ENCODE peak calls at places on chromosomes 13 and 19, in four cellular contexts. U, Q, H and E are unnamed samples. For H3K4me1 and H3K36me3, the result is how much of the 10 kb centered on the place peaks cover.

GRCh38 chr19:40625406-40626120 is 24.4 kb downstream of the LTBP4 start:
- DNase-seq in U (no peak), Q (no peak), H (no peak), E (no peak)

GRCh38 chr13:99467764-99468163 is 33.5 kb upstream of the TM9SF2 start:
- DNase-seq in U (peak), Q (no peak), H (no peak), E (peak)

GRCh38 chr13:99035715-99036114 is 57.9 kb upstream of the DOCK9 start:
- DNase-seq in U (no peak), Q (no peak), H (no peak), E (no peak)

GRCh38 chr19:6774821-6775707 is 2.6 kb downstream of the VAV1 start:
- DNase-seq in U (no peak), Q (peak), H (no peak), E (peak)

GRCh38 chr13:37708101-37708500 is 109.5 kb upstream of the POSTN start:
- DNase-seq in U (no peak), Q (no peak), H (no peak), E (no peak)

GRCh38 chr13:94829801-94830200 is 117.5 kb upstream of the SOX21 start:
- DNase-seq in U (no peak), Q (no peak), H (no peak), E (no peak)

GRCh38 chr13:19155321-19155861 is 26.2 kb downstream of the TUBA3C start:
- DNase-seq in U (no peak), Q (no peak), H (no peak), E (no peak)

GRCh38 chr19:55464669-55465068 is at the start of gene C19orf85:
- DNase-seq in U (no peak), Q (no peak), H (no peak), E (no peak)

GRCh38 chr19:18832331-18833140 is 777 bp downstream of the UPF1 start:
- DNase-seq in U (peak), Q (no peak), H (no peak), E (no peak)

GRCh38 chr13:42211704-42212103 is 60.2 kb upstream of the AKAP11 start:
- DNase-seq in U (peak), Q (no peak), H (no peak), E (no peak)

GRCh38 chr13:24615911-24616472 is 64.2 kb upstream of the ATP12A start:
- DNase-seq in U (no peak), Q (no peak), H (no peak), E (no peak)

GRCh38 chr13:95624020-95624419 is 20.5 kb downstream of the DZIP1 start:
- DNase-seq in U (peak), Q (no peak), H (no peak), E (peak)

GRCh38 chr13:23928985-23929384 is 31.7 kb upstream of the C1QTNF9B start:
- DNase-seq in U (peak), Q (no peak), H (no peak), E (no peak)

GRCh38 chr19:55300821-55301458 is 17.1 kb downstream of the BRSK1 start:
- DNase-seq in U (no peak), Q (no peak), H (no peak), E (no peak)

GRCh38 chr13:27667946-27668345 is 46.3 kb downstream of the POLR1D start:
- DNase-seq in U (peak), Q (no peak), H (no peak), E (peak)

GRCh38 chr19:3129112-3129511 is 6.7 kb upstream of the GNA15 start:
- DNase-seq in U (peak), Q (no peak), H (no peak), E (peak)

GRCh38 chr19:3880471-3881271 is at the start of gene ATCAY:
- DNase-seq in U (no peak), Q (no peak), H (peak), E (peak)

GRCh38 chr13:112248909-112249592 is 127.1 kb upstream of the SPACA7 start:
- DNase-seq in U (no peak), Q (no peak), H (no peak), E (no peak)

GRCh38 chr19:15701757-15702589 is 25.9 kb upstream of the OR10H2 start:
- DNase-seq in U (no peak), Q (no peak), H (no peak), E (no peak)

GRCh38 chr13:78593652-78594494 is 9.5 kb downstream of the POU4F1 start:
- DNase-seq in U (no peak), Q (no peak), H (no peak), E (no peak)

GRCh38 chr19:10288662-10289166 is 1.0 kb upstream of the ICAM5 start:
- DNase-seq in U (peak), Q (peak), H (no peak), E (peak)

GRCh38 chr19:4379383-4380253 is 20.7 kb downstream of the SH3GL1 start:
- DNase-seq in U (no peak), Q (no peak), H (peak), E (no peak)

GRCh38 chr13:48397744-48398143 is 15.2 kb downstream of the LPAR6 start:
- DNase-seq in U (no peak), Q (no peak), H (no peak), E (no peak)

GRCh38 chr13:27770809-27771208 is 21.5 kb upstream of the GSX1 start:
- DNase-seq in U (no peak), Q (no peak), H (no peak), E (peak)

GRCh38 chr13:28012383-28012782 is 23.9 kb upstream of the URAD start:
- DNase-seq in U (peak), Q (no peak), H (no peak), E (no peak)

GRCh38 chr13:106532111-106532929 is 3.1 kb downstream of the EFNB2 start:
- DNase-seq in U (peak), Q (peak), H (no peak), E (peak)

GRCh38 chr19:45130236-45130635 is 30.5 kb downstream of the NKPD1 start:
- DNase-seq in U (no peak), Q (no peak), H (no peak), E (no peak)

GRCh38 chr13:49292742-49293498 is 45.2 kb downstream of the CDADC1 start:
- DNase-seq in U (peak), Q (peak), H (no peak), E (peak)

GRCh38 chr19:8071912-8072311 is 19.4 kb downstream of the CCL25 start:
- DNase-seq in U (no peak), Q (no peak), H (no peak), E (no peak)

GRCh38 chr13:74867460-74867859 is 614.5 kb downstream of the TBC1D4 start:
- DNase-seq in U (no peak), Q (no peak), H (no peak), E (no peak)

GRCh38 chr19:16374436-16374835 is 49.8 kb downstream of the KLF2 start:
- DNase-seq in U (no peak), Q (peak), H (peak), E (no peak)

GRCh38 chr19:30214651-30215051 is 157.5 kb upstream of the ZNF536 start:
- DNase-seq in U (no peak), Q (no peak), H (no peak), E (no peak)

GRCh38 chr13:31588923-31589322 is 150.4 kb upstream of the RXFP2 start:
- DNase-seq in U (no peak), Q (no peak), H (no peak), E (no peak)

GRCh38 chr13:100389617-100390016 is 199.0 kb downstream of the GGACT start:
- DNase-seq in U (no peak), Q (no peak), H (no peak), E (no peak)

GRCh38 chr13:91372813-91373420 is 25.4 kb downstream of the MIR17HG start:
- DNase-seq in U (no peak), Q (no peak), H (no peak), E (no peak)

GRCh38 chr13:112953591-112954487 is 15.2 kb upstream of the MCF2L start:
- DNase-seq in U (no peak), Q (no peak), H (peak), E (no peak)

GRCh38 chr13:43572601-43573360 is 214.0 kb downstream of the ENOX1 start:
- DNase-seq in U (peak), Q (no peak), H (no peak), E (no peak)
- H3K4me3 ChIP-seq in U (no peak), Q (no peak), H (no peak), E (no peak)

DNA sequence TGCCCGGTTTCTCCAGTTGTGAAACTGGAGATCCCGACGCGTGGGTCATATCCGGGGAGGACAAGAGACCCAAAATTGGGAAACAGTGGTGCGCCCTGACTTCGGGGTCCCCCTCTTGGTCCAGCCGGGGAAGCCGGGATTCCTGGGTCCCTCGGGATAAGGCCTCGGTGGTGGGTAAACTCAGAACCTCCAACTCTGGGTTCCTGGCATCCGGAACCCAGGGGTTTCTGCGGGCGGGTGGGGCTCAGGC is 672 bp downstream of the ZFP36 start:
- DNase-seq in U (no peak), Q (no peak), H (no peak), E (no peak)
- H3K4me1 ChIP-seq in U (under half), Q (under half), H (under half), E (under half)

GRCh38 chr19:36894849-36895383 is 21.2 kb downstream of the ZNF829 start:
- DNase-seq in U (no peak), Q (no peak), H (no peak), E (no peak)

GRCh38 chr19:36891768-36892357 is 24.2 kb downstream of the ZNF829 start:
- DNase-seq in U (no peak), Q (no peak), H (no peak), E (no peak)
- H3K36me3 ChIP-seq in U (under half), Q (under half), H (under half), E (under half)

GRCh38 chr19:58355891-58356235 is 2.6 kb upstream of the A1BG start:
- DNase-seq in U (no peak), Q (no peak), H (no peak), E (no peak)
- H3K4me3 ChIP-seq in U (peak), Q (no peak), H (no peak), E (no peak)

GRCh38 chr13:93218583-93218982 is 8.0 kb upstream of the GPC6 start:
- DNase-seq in U (no peak), Q (no peak), H (no peak), E (no peak)

GRCh38 chr13:93224545-93224944 is 2.1 kb upstream of the GPC6 start:
- DNase-seq in U (peak), Q (no peak), H (no peak), E (peak)

GRCh38 chr13:93216122-93216521 is 10.5 kb upstream of the GPC6 start:
- DNase-seq in U (no peak), Q (no peak), H (no peak), E (no peak)

GRCh38 chr13:93217701-93218100 is 8.9 kb upstream of the GPC6 start:
- DNase-seq in U (no peak), Q (no peak), H (no peak), E (no peak)

GRCh38 chr13:93220073-93220472 is 6.5 kb upstream of the GPC6 start:
- DNase-seq in U (no peak), Q (no peak), H (no peak), E (no peak)
- H3K4me1 ChIP-seq in U (under half), Q (under half), H (under half), E (under half)